ENCODE peak calls at places on chromosomes 1 and 21, in nine cellular contexts. I is A549, F is gastrocnemius medialis, W is transverse colon, D is stomach, K is ovary, T is body of pancreas, Z is IMR-90, X is tibial nerve. C is an unnamed sample.

GRCh38 chr1:20666804-20667203 is 5.6 kb upstream of the DDOST start:
- DNase-seq in K (no peak), D (no peak), I (peak; percentile 46), W (no peak), X (no peak), Z (peak; percentile 11), F (no peak), T (no peak), C (no peak)

GRCh38 chr1:8864713-8865397 is 13.6 kb downstream of the ENO1 start:
- DNase-seq in I (no peak), Z (no peak), F (no peak), W (no peak), D (no peak), X (no peak), K (no peak), T (no peak), C (no peak)

GRCh38 chr1:177048314-177049069 is 116.0 kb downstream of the ASTN1 start:
- DNase-seq in Z (no peak), F (no peak), I (no peak), W (no peak), T (no peak), K (no peak), D (no peak), X (no peak), C (no peak)

GRCh38 chr1:47699492-47700220 is 261.8 kb downstream of the FOXD2 start:
- DNase-seq in K (no peak), T (no peak), W (no peak), D (no peak), X (no peak), Z (no peak), F (no peak), I (no peak), C (no peak)

GRCh38 chr1:28163496-28164120 is 12.9 kb downstream of the PTAFR start:
- DNase-seq in K (no peak), Z (peak; percentile 16), X (no peak), I (no peak), W (no peak), T (no peak), D (no peak), F (no peak), C (no peak)

GRCh38 chr21:41973861-41974751 is 20.3 kb upstream of the C2CD2 start:
- DNase-seq in F (peak; percentile 10), X (no peak), T (no peak), D (peak; percentile 22), K (no peak), W (no peak), I (no peak), Z (peak; percentile 5), C (peak; percentile 75)

GRCh38 chr1:47572731-47573505 is 135.1 kb downstream of the FOXD2 start:
- DNase-seq in T (no peak), D (no peak), F (no peak), W (no peak), X (no peak), I (no peak), K (no peak), Z (no peak), C (no peak)

GRCh38 chr21:40146201-40146890 is 279.1 kb downstream of the PCP4 start:
- DNase-seq in I (no peak), X (no peak), K (no peak), Z (no peak), D (no peak), W (no peak), T (no peak), F (no peak), C (no peak)

GRCh38 chr1:173489149-173489600 is 12.0 kb downstream of the PRDX6 start:
- DNase-seq in K (no peak), Z (peak; percentile 20), X (no peak), D (no peak), I (no peak), W (no peak), F (no peak), T (no peak), C (no peak)

GRCh38 chr1:245216356-245217110 is 61.7 kb downstream of the KIF26B start:
- DNase-seq in T (no peak), D (no peak), X (no peak), I (no peak), W (no peak), Z (no peak), K (no peak), F (no peak), C (no peak)

GRCh38 chr1:156248323-156248683 is 447 bp upstream of the PAQR6 start:
- DNase-seq in F (no peak), T (no peak), W (no peak), K (no peak), X (no peak), D (no peak), I (no peak), Z (no peak), C (no peak)
- H3K27ac ChIP-seq in F (no peak overlapping the region), T (no peak overlapping the region), W (no peak overlapping the region), K (no peak overlapping the region), X (peak overlapping the region; percentile 68), D (no peak overlapping the region), I (no peak overlapping the region), Z (no peak overlapping the region), C (no peak overlapping the region)

DNA sequence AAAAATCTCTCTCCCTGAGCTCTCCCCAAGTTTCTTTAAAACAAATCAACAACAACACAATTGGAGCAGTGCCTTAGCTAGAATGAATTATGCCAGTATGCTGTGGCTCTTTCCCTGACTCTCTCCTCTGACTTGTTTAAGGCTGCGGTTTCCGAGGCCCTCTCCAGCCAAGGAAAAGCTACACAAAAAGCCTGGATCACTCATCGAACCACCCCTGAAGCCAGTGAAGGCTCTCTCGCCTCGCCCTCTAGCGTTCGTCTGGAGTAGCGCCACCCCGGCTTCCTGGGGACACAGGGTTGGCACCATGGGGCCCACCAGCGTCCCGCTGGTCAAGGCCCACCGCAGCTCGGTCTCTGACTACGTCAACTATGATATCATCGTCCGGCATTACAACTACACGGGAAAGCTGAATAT is 1.9 kb downstream of the S1PR1 start:
- DNase-seq in I (peak; percentile 55), Z (peak; percentile 91), F (peak; percentile 55), X (peak; percentile 70), D (peak; percentile 84), T (peak; percentile 80), K (peak; percentile 55), W (peak; percentile 81), C (peak; percentile 90)
- TF ChIP-seq CTCF in I (peak; percentile 61), Z (peak; percentile 93), F (peak; percentile 62), X (peak; percentile 89), D (peak; percentile 88), T (peak; percentile 80), K (peak; percentile 49), W (peak; percentile 87), C (peak; percentile 93)

GRCh38 chr1:1403543-1404112 is 3.5 kb downstream of the MRPL20 start:
- DNase-seq in X (no peak), I (no peak), K (no peak), D (no peak), F (no peak), Z (no peak), T (no peak), W (no peak), C (no peak)

GRCh38 chr1:1407957-1408318 is 845 bp upstream of the MRPL20 start:
- DNase-seq in Z (no peak), F (no peak), K (no peak), I (no peak), X (no peak), T (no peak), W (no peak), D (no peak), C (peak; percentile 42)

GRCh38 chr1:1406821-1407100 is 332 bp downstream of the MRPL20 start:
- DNase-seq in X (no peak), Z (no peak), T (no peak), K (no peak), W (no peak), F (no peak), D (no peak), I (no peak), C (no peak)

GRCh38 chr1:1406101-1406820 is 832 bp downstream of the MRPL20 start:
- DNase-seq in W (no peak), T (no peak), Z (no peak), X (no peak), D (no peak), I (no peak), K (no peak), F (no peak), C (no peak)

DNA sequence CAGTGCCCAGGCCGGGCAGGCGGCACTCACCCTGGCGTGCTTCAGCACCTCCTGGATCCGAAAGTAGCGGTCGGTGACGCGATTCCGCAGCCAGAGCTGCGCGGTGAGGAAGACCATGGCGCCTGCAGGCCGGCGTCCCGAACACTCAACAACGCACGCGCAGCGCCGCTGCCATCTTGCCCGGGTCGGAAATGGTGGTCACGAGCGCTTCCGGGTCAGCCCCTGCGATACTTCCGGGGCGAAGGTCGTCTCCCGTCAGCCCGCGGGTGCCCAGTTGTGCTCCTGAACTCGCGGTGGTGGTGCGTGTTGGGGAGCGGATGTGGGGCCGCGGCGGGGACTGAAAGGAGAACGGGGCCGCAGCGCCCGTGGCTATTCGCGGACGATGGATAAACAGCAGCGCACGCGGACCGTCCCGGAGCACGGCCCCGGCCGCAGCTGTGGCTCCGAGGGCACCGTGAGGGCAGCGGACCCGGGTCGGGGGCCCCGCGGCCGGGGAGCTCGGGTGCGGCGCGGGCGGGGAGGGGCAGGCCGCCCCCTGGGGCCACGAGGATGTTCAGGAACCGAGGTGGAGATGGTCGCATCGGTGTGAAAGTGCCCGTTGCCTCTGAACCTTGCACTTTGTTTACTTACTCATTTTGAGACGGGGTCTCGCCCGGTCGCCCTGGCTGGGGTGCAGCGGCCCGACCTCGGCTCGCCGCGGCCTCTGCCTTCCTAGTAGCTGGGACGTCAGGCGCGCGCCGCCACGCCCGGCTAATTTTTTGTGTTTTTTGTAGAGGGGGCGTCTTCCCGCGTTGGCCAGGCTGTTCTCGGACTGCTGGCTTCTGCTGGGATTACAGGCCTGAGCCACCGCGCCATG is at the start of gene MRPL20:
- DNase-seq in K (peak; percentile 91), T (peak; percentile 93), I (peak; percentile 86), X (peak; percentile 88), W (peak; percentile 95), D (peak; percentile 95), F (peak; percentile 93), Z (peak; percentile 86), C (peak; percentile 96)
- TF ChIP-seq POLR2A in K (peak; percentile 70), T (peak; percentile 86), I (peak; percentile 76), X (peak; percentile 75), W (peak; percentile 82), D (no peak), F (peak; percentile 86), Z (peak; percentile 86), C (no peak)

DNA sequence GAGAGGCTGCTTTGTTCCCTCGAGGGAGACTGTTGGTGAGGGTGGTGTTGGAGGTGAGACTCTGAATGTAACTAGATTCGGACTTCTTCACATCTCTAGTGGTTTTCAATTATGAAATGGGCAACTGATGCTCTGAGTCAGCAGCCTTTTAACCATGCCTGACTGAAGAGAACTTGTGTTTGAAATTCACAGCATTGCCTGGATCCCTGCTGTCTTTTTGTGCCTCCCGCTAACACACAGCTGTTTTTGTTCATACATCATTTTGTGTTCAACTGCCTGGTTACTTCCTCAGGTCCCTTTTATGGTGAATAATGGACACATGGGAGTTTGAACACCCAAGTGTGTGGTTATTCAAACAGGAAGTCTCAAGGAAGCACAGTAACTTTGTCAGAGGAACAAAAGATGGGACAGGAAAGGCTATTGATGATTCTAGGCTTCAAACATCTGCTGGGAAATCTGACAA is 16.8 kb downstream of the LAMC1 start:
- DNase-seq in K (no peak), Z (peak; percentile 88), T (no peak), W (no peak), D (no peak), I (no peak), F (no peak), X (no peak), C (no peak)
- H3K27ac ChIP-seq in K (peak overlapping the region; percentile 5), Z (no peak overlapping the region), T (no peak overlapping the region), W (peak overlapping the region; percentile 45), D (peak overlapping the region; percentile 3), I (no peak overlapping the region), F (peak overlapping the region; percentile 59), X (peak overlapping the region; percentile 57), C (peak overlapping the region; percentile 45)

GRCh38 chr1:221741971-221742554 is at the start of gene DUSP10:
- DNase-seq in F (peak; percentile 100), T (peak; percentile 99), W (peak; percentile 99), I (peak; percentile 99), X (peak; percentile 99), D (peak; percentile 99), K (peak; percentile 97), Z (peak; percentile 100), C (peak; percentile 99)
- TF ChIP-seq CTCF in F (no peak), T (no peak), W (no peak), I (no peak), X (no peak), D (no peak), K (no peak), Z (peak; percentile 8), C (no peak)